ENCODE peak calls at places on chromosome X, in four cellular contexts. P is pancreas, D is stomach, R is tibial nerve. M is an unnamed sample.

GRCh38 chrX:40174594-40175415 is 77.0 kb upstream of the BCOR start:
- DNase-seq in D (peak; percentile 51), P (peak; percentile 60), R (no peak), M (peak; percentile 92)

GRCh38 chrX:10702031-10702430 is 81.6 kb upstream of the MID1 start:
- DNase-seq in R (no peak), P (no peak), D (no peak), M (no peak)

GRCh38 chrX:17544831-17545230 is 169.8 kb downstream of the NHS start:
- DNase-seq in R (no peak), D (no peak), P (no peak), M (no peak)

GRCh38 chrX:47576021-47576898 is 6.0 kb upstream of the TIMP1 start:
- DNase-seq in P (no peak), R (no peak), D (no peak), M (no peak)

GRCh38 chrX:155886409-155886808 is 5.3 kb downstream of the VAMP7 start:
- DNase-seq in R (no peak), D (no peak), P (no peak), M (no peak)

GRCh38 chrX:10326578-10326977 is 169.8 kb downstream of the CLCN4 start:
- DNase-seq in P (no peak), R (no peak), D (no peak), M (no peak)

GRCh38 chrX:19846995-19847790 is 40.2 kb downstream of the SH3KBP1 start:
- DNase-seq in R (peak; percentile 16), P (no peak), D (no peak), M (peak; percentile 58)

GRCh38 chrX:109952050-109952449 is 50.9 kb upstream of the TMEM164 start:
- DNase-seq in R (no peak), D (no peak), P (no peak), M (no peak)

GRCh38 chrX:21975827-21976226 is 35.3 kb downstream of the SMS start:
- DNase-seq in P (no peak), R (no peak), D (no peak), M (no peak)

GRCh38 chrX:3142259-3143042 is 101.2 kb downstream of the ARSF start:
- DNase-seq in R (no peak), D (no peak), P (no peak), M (no peak)

GRCh38 chrX:23373129-23373804 is 38.6 kb downstream of the PTCHD1 start:
- DNase-seq in D (no peak), R (no peak), P (no peak), M (no peak)

GRCh38 chrX:2387614-2388239 is 113.0 kb downstream of the DHRSX start:
- DNase-seq in D (peak; percentile 38), R (no peak), P (peak; percentile 46), M (no peak)

GRCh38 chrX:30589146-30589888 is 11.8 kb upstream of the TASL start:
- DNase-seq in D (no peak), P (no peak), R (no peak), M (no peak)

GRCh38 chrX:71923516-71923915 is 12.9 kb downstream of the NHSL2 start:
- DNase-seq in D (no peak), R (no peak), P (no peak), M (no peak)

GRCh38 chrX:71653344-71653743 is 14.0 kb upstream of the LOC101059915 start:
- DNase-seq in R (no peak), D (no peak), P (no peak), M (no peak)

GRCh38 chrX:107701493-107702121 is 73.3 kb downstream of the PRPS1 start:
- DNase-seq in D (no peak), P (no peak), R (no peak), M (no peak)

GRCh38 chrX:71671043-71671829 is 3.9 kb downstream of the LOC101059915 start:
- DNase-seq in P (no peak), D (no peak), R (no peak), M (no peak)

GRCh38 chrX:13093489-13094140 is 49.2 kb upstream of the FAM9C start:
- DNase-seq in D (no peak), P (no peak), R (no peak), M (no peak)

GRCh38 chrX:119852410-119853353 is at the start of gene UPF3B:
- DNase-seq in R (peak; percentile 88), P (peak; percentile 96), D (peak; percentile 96), M (peak; percentile 97)

GRCh38 chrX:97399400-97399799 is 515.7 kb downstream of the RPA4 start:
- DNase-seq in P (no peak), R (no peak), D (no peak), M (no peak)

GRCh38 chrX:17968367-17968766 is 107.3 kb upstream of the RAI2 start:
- DNase-seq in D (no peak), P (no peak), R (no peak), M (no peak)

GRCh38 chrX:103565197-103565596 is 20.1 kb upstream of the TCEAL4 start:
- DNase-seq in D (no peak), R (no peak), P (no peak), M (no peak)

GRCh38 chrX:107935200-107935599 is 47.0 kb downstream of the TEX13B start:
- DNase-seq in P (no peak), R (no peak), D (no peak), M (no peak)

GRCh38 chrX:53556868-53557267 is 122.7 kb upstream of the HSD17B10 start:
- DNase-seq in D (no peak), R (no peak), P (no peak), M (no peak)

GRCh38 chrX:150872773-150873336 is 25.6 kb downstream of the CD99L2 start:
- DNase-seq in D (no peak), P (peak; percentile 26), R (no peak), M (no peak)

GRCh38 chrX:123188081-123188480 is 4.0 kb downstream of the GRIA3 start:
- DNase-seq in P (no peak), D (no peak), R (no peak), M (no peak)

GRCh38 chrX:137052641-137053235 is 18.9 kb upstream of the GPR101 start:
- DNase-seq in R (no peak), P (no peak), D (no peak), M (peak; percentile 62)

GRCh38 chrX:107676559-107677378 is 48.5 kb downstream of the PRPS1 start:
- DNase-seq in P (peak; percentile 78), R (peak; percentile 74), D (peak; percentile 77), M (peak; percentile 96)

GRCh38 chrX:11193035-11193469 is 81.9 kb downstream of the HCCS start:
- DNase-seq in P (no peak), R (no peak), D (no peak), M (no peak)

GRCh38 chrX:77453190-77453589 is 6.0 kb downstream of the FGF16 start:
- DNase-seq in R (no peak), D (no peak), P (no peak), M (no peak)

GRCh38 chrX:24124227-24124799 is 25.2 kb upstream of the ZFX start:
- DNase-seq in R (no peak), D (no peak), P (no peak), M (no peak)

GRCh38 chrX:22135171-22135711 is 103.1 kb downstream of the PHEX start:
- DNase-seq in P (no peak), R (no peak), D (no peak), M (no peak)

GRCh38 chrX:38879631-38880220 is 78.5 kb downstream of the MID1IP1 start:
- DNase-seq in P (peak; percentile 65), D (peak; percentile 32), R (no peak), M (no peak)

GRCh38 chrX:65821721-65822496 is 154.5 kb downstream of the MSN start:
- DNase-seq in D (no peak), P (no peak), R (no peak), M (peak; percentile 30)

GRCh38 chrX:107008034-107008433 is 8.0 kb upstream of the MORC4 start:
- DNase-seq in D (no peak), R (no peak), P (no peak), M (no peak)